ENCODE peak calls at places on chromosomes 13 and 19, in five cellular contexts. Z is MM.1S, R is tibial artery, A is left lung, G is NT2/D1. N is an unnamed sample. For H3K4me1, the result is how much of the 10 kb centered on the place peaks cover.

GRCh38 chr19:12985049-12985776 is 10.1 kb upstream of the NFIX start:
- DNase-seq in Z (peak), R (peak), A (no peak), G (no peak), N (no peak)

GRCh38 chr19:14116918-14117578 is 514 bp downstream of the PRKACA start:
- DNase-seq in Z (no peak), R (peak), A (peak), G (no peak), N (no peak)

GRCh38 chr19:7622933-7623685 is 6.2 kb downstream of the XAB2 start:
- DNase-seq in Z (no peak), R (no peak), A (no peak), G (no peak), N (no peak)

GRCh38 chr19:10863107-10863700 is 8.1 kb upstream of the CARM1 start:
- DNase-seq in Z (no peak), R (peak), A (peak), G (no peak), N (no peak)

GRCh38 chr19:2003901-2004300 is 11.6 kb downstream of the BTBD2 start:
- DNase-seq in Z (no peak), R (no peak), A (no peak), G (peak), N (no peak)

GRCh38 chr19:46520616-46521015 is 24.9 kb upstream of the PNMA8B start:
- DNase-seq in Z (no peak), R (no peak), A (no peak), G (no peak), N (no peak)

GRCh38 chr13:72126424-72126823 is 259.4 kb upstream of the DACH1 start:
- DNase-seq in Z (no peak), R (no peak), A (no peak), G (no peak), N (no peak)

GRCh38 chr13:28140433-28141125 is 2.2 kb downstream of the PAN3 start:
- DNase-seq in Z (no peak), R (no peak), A (no peak), G (no peak), N (peak)

GRCh38 chr19:37885392-37885791 is 21.0 kb downstream of the WDR87 start:
- DNase-seq in Z (no peak), R (no peak), A (no peak), G (no peak), N (no peak)

GRCh38 chr19:44666852-44667251 is 4.4 kb upstream of the CEACAM19 start:
- DNase-seq in Z (no peak), R (no peak), A (peak), G (no peak), N (no peak)

GRCh38 chr13:27130223-27131015 is 41.2 kb downstream of the USP12 start:
- DNase-seq in Z (no peak), R (no peak), A (no peak), G (no peak), N (no peak)

GRCh38 chr13:50244913-50245574 is 229.8 kb downstream of the KCNRG start:
- DNase-seq in Z (no peak), R (no peak), A (no peak), G (no peak), N (no peak)

GRCh38 chr19:5125797-5126497 is 157.0 kb downstream of the KDM4B start:
- DNase-seq in Z (no peak), R (no peak), A (no peak), G (peak), N (no peak)

GRCh38 chr19:5128932-5129389 is 160.0 kb downstream of the KDM4B start:
- DNase-seq in Z (no peak), R (no peak), A (no peak), G (no peak), N (no peak)

GRCh38 chr19:5126498-5127223 is 157.7 kb downstream of the KDM4B start:
- DNase-seq in Z (no peak), R (no peak), A (no peak), G (no peak), N (no peak)

GRCh38 chr19:5128251-5128931 is 159.5 kb downstream of the KDM4B start:
- DNase-seq in Z (no peak), R (peak), A (no peak), G (no peak), N (no peak)

DNA sequence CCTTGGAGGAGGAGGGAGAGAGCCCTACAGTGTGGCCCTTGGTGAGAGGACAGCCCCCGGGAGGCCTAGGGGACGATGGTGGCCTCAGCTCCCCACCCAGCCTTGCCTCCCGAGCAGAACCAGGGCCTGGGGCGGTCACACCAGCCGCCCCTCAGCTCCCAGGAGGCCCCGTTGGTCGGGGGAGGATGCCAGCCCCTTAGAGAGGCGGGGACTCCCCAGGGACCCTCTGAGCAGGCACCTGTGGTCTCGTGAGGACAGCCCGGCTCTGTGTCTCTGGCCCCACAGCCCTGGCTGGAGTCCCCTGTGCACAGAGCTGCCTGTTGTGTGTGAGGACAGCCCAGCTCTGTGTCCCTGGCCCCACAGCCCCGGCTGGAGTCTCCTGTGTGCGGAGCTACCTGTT is 158.8 kb downstream of the KDM4B start:
- DNase-seq in Z (no peak), R (no peak), A (no peak), G (no peak), N (no peak)
- H3K4me1 ChIP-seq in Z (under half), R (under half), A (under half), G (half or more), N (under half)

GRCh38 chr19:30667227-30667626 is 295.0 kb downstream of the ZNF536 start:
- DNase-seq in Z (no peak), R (no peak), A (no peak), G (no peak), N (no peak)

GRCh38 chr19:30664358-30665058 is 292.3 kb downstream of the ZNF536 start:
- DNase-seq in Z (no peak), R (no peak), A (no peak), G (peak), N (peak)

GRCh38 chr19:30667746-30668145 is 295.6 kb downstream of the ZNF536 start:
- DNase-seq in Z (no peak), R (no peak), A (no peak), G (no peak), N (no peak)

GRCh38 chr19:30666301-30666803 is 294.2 kb downstream of the ZNF536 start:
- DNase-seq in Z (peak), R (peak), A (no peak), G (peak), N (peak)

GRCh38 chr19:30665449-30665848 is 293.3 kb downstream of the ZNF536 start:
- DNase-seq in Z (no peak), R (no peak), A (no peak), G (no peak), N (no peak)
- H3K4me1 ChIP-seq in Z (under half), R (under half), A (under half), G (under half), N (under half)

DNA sequence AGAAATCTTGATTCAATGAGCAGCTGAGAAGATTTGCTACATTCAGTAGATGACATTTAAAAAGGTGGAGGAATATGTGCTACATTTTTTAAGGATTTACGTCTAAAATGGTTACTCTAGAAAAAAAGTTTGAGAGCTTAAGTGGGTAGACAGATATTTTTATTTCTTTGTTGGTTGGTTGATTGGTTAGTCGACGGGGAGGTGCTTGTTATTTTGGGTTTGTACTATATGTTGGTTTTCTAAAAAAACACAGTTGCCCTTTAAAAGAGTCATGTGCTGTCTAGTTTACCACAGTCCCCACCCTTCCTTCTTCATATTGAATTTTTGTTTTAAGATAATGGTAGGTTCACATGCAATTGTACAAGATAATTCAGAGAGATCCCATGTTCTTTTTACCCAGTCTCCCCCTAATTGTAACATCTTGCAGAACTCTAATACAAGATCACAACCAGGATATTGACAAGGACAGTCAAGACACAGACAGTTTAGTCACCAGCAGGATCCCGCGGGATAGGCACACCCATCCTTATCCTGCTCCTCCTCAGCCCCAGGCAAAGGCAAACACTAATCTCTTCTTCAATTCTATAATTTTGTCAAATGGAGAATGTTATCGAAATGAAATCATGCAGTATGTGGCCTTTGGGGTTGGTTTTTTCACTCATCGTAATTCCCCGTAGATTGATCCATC is 171.4 kb downstream of the FOXO1 start:
- DNase-seq in Z (no peak), R (no peak), A (no peak), G (no peak), N (no peak)
- H3K4me1 ChIP-seq in Z (under half), R (under half), A (under half), G (under half), N (under half)

GRCh38 chr13:94014461-94014860 is 465.0 kb downstream of the DCT start:
- DNase-seq in Z (no peak), R (no peak), A (no peak), G (no peak), N (no peak)

GRCh38 chr13:94020833-94021232 is 458.6 kb downstream of the DCT start:
- DNase-seq in Z (no peak), R (no peak), A (no peak), G (no peak), N (no peak)

DNA sequence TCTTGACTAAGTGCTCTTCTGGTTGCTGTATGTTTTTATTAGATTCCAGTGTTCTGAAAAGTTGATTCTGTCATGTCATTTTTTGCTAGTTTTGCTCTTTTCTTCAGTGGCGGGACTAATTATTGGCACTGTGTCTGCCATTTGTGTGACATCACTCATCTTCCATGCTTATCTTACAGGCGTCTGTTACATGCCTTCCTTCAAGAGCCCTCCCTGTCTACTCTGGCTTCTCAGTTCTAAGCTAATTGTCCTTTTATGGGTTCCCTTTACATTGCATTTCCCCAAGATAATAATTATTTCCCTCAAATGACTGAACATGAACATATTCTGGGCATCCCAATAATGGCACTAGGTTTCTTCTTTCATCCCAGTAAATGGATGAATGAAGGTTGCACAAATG is 459.1 kb downstream of the DCT start:
- DNase-seq in Z (no peak), R (no peak), A (no peak), G (no peak), N (no peak)
- H3K4me1 ChIP-seq in Z (under half), R (under half), A (under half), G (under half), N (under half)

GRCh38 chr19:42477933-42478332 is 35.2 kb upstream of the CXCL17 start:
- DNase-seq in Z (no peak), R (no peak), A (no peak), G (no peak), N (no peak)
- H3K4me1 ChIP-seq in Z (under half), R (under half), A (under half), G (under half), N (under half)

N was measured in HAP-1.